ENCODE peak calls at places on chromosomes 4 and X, in ten cellular contexts. B is EL; G is naive thymus-derived CD8-positive, alpha-beta T cell; U is endodermal cell; S is GM13977; K is GM19239; A is uterus; W is ureter; E is pulmonary artery endothelial cell; X is NCI-H1694 treated with DMSO at 0.1 percent for 48 hours. V is an unnamed sample.

GRCh38 chr4:141711211-141711610 is 74.8 kb downstream of the IL15 start:
- DNase-seq in E (no peak), G (no peak), S (no peak), W (no peak), U (no peak), K (no peak), B (peak; percentile 30), A (no peak), X (no peak), V (no peak)

GRCh38 chrX:39484669-39485068 is 613.1 kb downstream of the BCOR start:
- DNase-seq in S (no peak), A (no peak), W (no peak), E (no peak), U (no peak), B (no peak), X (no peak), K (no peak), G (no peak), V (no peak)

GRCh38 chr4:169993531-169993930 is 32.7 kb downstream of the MFAP3L start:
- DNase-seq in G (no peak), K (no peak), U (no peak), W (no peak), S (no peak), B (no peak), X (no peak), A (no peak), E (no peak), V (no peak)

GRCh38 chr4:140756292-140757219 is at the start of gene TBC1D9:
- DNase-seq in E (peak; percentile 93), G (no peak), K (peak; percentile 12), U (peak; percentile 97), W (peak; percentile 86), B (peak; percentile 90), S (peak; percentile 39), A (peak; percentile 81), X (peak; percentile 77), V (peak; percentile 84)

GRCh38 chr4:184845367-184846011 is 19.7 kb upstream of the ACSL1 start:
- DNase-seq in B (peak; percentile 29), S (no peak), X (no peak), K (no peak), A (no peak), U (no peak), G (no peak), W (no peak), E (no peak), V (no peak)

GRCh38 chrX:50108264-50108663 is 92.5 kb downstream of the AKAP4 start:
- DNase-seq in S (no peak), B (no peak), E (no peak), A (no peak), G (no peak), X (no peak), K (no peak), U (no peak), W (no peak), V (no peak)

GRCh38 chr4:173264245-173264959 is 69.8 kb downstream of the HMGB2 start:
- DNase-seq in A (no peak), W (no peak), E (no peak), S (no peak), U (peak; percentile 20), K (no peak), B (peak; percentile 27), G (peak; percentile 38), X (no peak), V (peak; percentile 73)

GRCh38 chrX:41478397-41478911 is 31.3 kb downstream of the NYX start:
- DNase-seq in B (no peak), W (no peak), K (no peak), E (no peak), G (no peak), S (no peak), U (peak; percentile 48), A (no peak), X (no peak), V (no peak)

GRCh38 chr4:107999932-108000539 is 10.3 kb downstream of the HADH start:
- DNase-seq in G (no peak), K (no peak), B (no peak), X (no peak), A (no peak), W (no peak), U (no peak), E (no peak), S (no peak), V (no peak)

GRCh38 chr4:181502611-181503010 is 740.6 kb upstream of the TENM3 start:
- DNase-seq in U (peak; percentile 47), X (no peak), A (no peak), E (no peak), W (no peak), G (no peak), K (no peak), B (no peak), S (no peak), V (no peak)

GRCh38 chrX:42530027-42530426 is 247.9 kb downstream of the PPP1R2C start:
- DNase-seq in W (no peak), G (no peak), S (no peak), B (peak; percentile 65), K (no peak), X (no peak), A (no peak), U (peak; percentile 48), E (no peak), V (no peak)

GRCh38 chrX:84865113-84865512 is 138.6 kb upstream of the APOOL start:
- DNase-seq in X (no peak), B (peak; percentile 0), E (no peak), K (no peak), S (no peak), W (no peak), G (no peak), A (no peak), U (no peak), V (no peak)

GRCh38 chr4:147682755-147683154 is 1.2 kb downstream of the PRMT9 start:
- DNase-seq in S (no peak), W (no peak), X (no peak), U (no peak), G (no peak), E (no peak), A (no peak), K (no peak), B (no peak), V (no peak)

GRCh38 chr4:66275381-66276060 is 605.2 kb upstream of the EPHA5 start:
- DNase-seq in W (no peak), B (no peak), X (no peak), E (no peak), U (no peak), K (no peak), G (no peak), S (no peak), A (no peak), V (no peak)

GRCh38 chr4:152176627-152177214 is 359.2 kb downstream of the FBXW7 start:
- DNase-seq in W (no peak), S (no peak), B (no peak), X (no peak), E (no peak), U (peak; percentile 16), A (no peak), K (no peak), G (no peak), V (no peak)

GRCh38 chr4:85452073-85452764 is 22.7 kb upstream of the ARHGAP24 start:
- DNase-seq in W (no peak), X (no peak), B (no peak), E (no peak), A (no peak), G (no peak), K (no peak), U (no peak), S (no peak), V (no peak)

GRCh38 chrX:45986971-45987370 is 558.2 kb downstream of the ZNF674 start:
- DNase-seq in E (no peak), G (no peak), B (peak; percentile 29), X (no peak), W (no peak), S (no peak), U (no peak), K (no peak), A (no peak), V (no peak)

GRCh38 chr4:89312066-89312465 is 4.5 kb upstream of the GPRIN3 start:
- DNase-seq in E (no peak), W (no peak), G (no peak), B (no peak), U (no peak), X (no peak), A (no peak), K (no peak), S (no peak), V (no peak)

GRCh38 chr4:92047209-92047877 is 256.4 kb upstream of the GRID2 start:
- DNase-seq in K (no peak), U (no peak), A (no peak), E (no peak), W (no peak), G (no peak), B (no peak), S (no peak), X (no peak), V (no peak)

GRCh38 chrX:21972721-21973120 is 32.2 kb downstream of the SMS start:
- DNase-seq in U (no peak), G (peak; percentile 41), A (no peak), B (peak; percentile 88), K (no peak), S (no peak), W (no peak), E (no peak), X (no peak), V (no peak)

GRCh38 chrX:101617211-101618191 is at the start of gene ARMCX6:
- DNase-seq in E (peak; percentile 19), B (peak; percentile 75), K (no peak), A (peak; percentile 81), X (peak; percentile 71), G (peak; percentile 75), U (peak; percentile 87), W (peak; percentile 75), S (peak; percentile 78), V (peak; percentile 79)

GRCh38 chrX:97529801-97530200 is 646.1 kb downstream of the RPA4 start:
- DNase-seq in E (peak; percentile 74), W (no peak), G (no peak), U (no peak), X (no peak), S (no peak), A (no peak), K (no peak), B (no peak), V (no peak)

GRCh38 chr4:77881460-77882295 is 19.0 kb downstream of the MRPL1 start:
- DNase-seq in A (no peak), B (peak; percentile 20), G (no peak), E (no peak), S (no peak), U (no peak), W (no peak), X (no peak), K (no peak), V (no peak)

GRCh38 chr4:93828332-93828829 is at the start of gene ATOH1:
- DNase-seq in U (peak; percentile 94), E (no peak), X (no peak), G (no peak), W (no peak), B (no peak), K (no peak), A (no peak), S (peak; percentile 28), V (no peak)

GRCh38 chrX:38878674-38879375 is 77.6 kb downstream of the MID1IP1 start:
- DNase-seq in S (no peak), W (no peak), B (no peak), K (no peak), U (no peak), X (no peak), G (no peak), A (no peak), E (no peak), V (no peak)

GRCh38 chr4:47719576-47719975 is 118.3 kb downstream of the CORIN start:
- DNase-seq in K (no peak), X (no peak), U (no peak), G (no peak), S (no peak), B (no peak), E (no peak), A (no peak), W (no peak), V (no peak)

GRCh38 chr4:108466936-108467902 is 153.2 kb upstream of the RPL34 start:
- DNase-seq in W (no peak), B (peak; percentile 80), K (peak; percentile 12), S (peak; percentile 24), X (no peak), A (no peak), U (no peak), G (peak; percentile 63), E (no peak), V (no peak)

GRCh38 chr4:123589361-123589760 is 192.8 kb downstream of the SPRY1 start:
- DNase-seq in K (no peak), W (no peak), S (no peak), X (no peak), E (no peak), B (no peak), U (no peak), G (no peak), A (no peak), V (no peak)